ENCODE peak calls at places on chromosome 16, in seven cellular contexts. One of them, this sample, is unnamed. For H3K9me3, the result is how much of the 10 kb centered on the place peaks cover.

GRCh38 chr16:57039148-57039812 is 49.9 kb downstream of the NLRC5 start:
- DNase-seq in ovary: no peak
- DNase-seq in upper lobe of right lung: no peak
- DNase-seq in stomach: no peak
- DNase-seq in effector memory CD4-positive, alpha-beta T cell: no peak
- DNase-seq in Panc1: no peak
- DNase-seq in SK-N-MC: no peak
- DNase-seq in this sample: peak

GRCh38 chr16:424623-425081 is 797 bp upstream of the RAB11FIP3 start:
- DNase-seq in ovary: peak
- DNase-seq in upper lobe of right lung: no peak
- DNase-seq in stomach: peak
- DNase-seq in effector memory CD4-positive, alpha-beta T cell: no peak
- DNase-seq in Panc1: no peak
- DNase-seq in SK-N-MC: no peak
- DNase-seq in this sample: no peak

GRCh38 chr16:66441586-66442375 is 14.7 kb downstream of the BEAN1 start:
- DNase-seq in ovary: no peak
- DNase-seq in upper lobe of right lung: no peak
- DNase-seq in stomach: no peak
- DNase-seq in effector memory CD4-positive, alpha-beta T cell: no peak
- DNase-seq in Panc1: no peak
- DNase-seq in SK-N-MC: no peak
- DNase-seq in this sample: no peak

GRCh38 chr16:77599793-77600415 is 122.4 kb upstream of the NUDT7 start:
- DNase-seq in ovary: no peak
- DNase-seq in upper lobe of right lung: no peak
- DNase-seq in stomach: no peak
- DNase-seq in effector memory CD4-positive, alpha-beta T cell: no peak
- DNase-seq in Panc1: no peak
- DNase-seq in SK-N-MC: no peak
- DNase-seq in this sample: no peak

GRCh38 chr16:46822270-46822669 is 8.7 kb downstream of the C16orf87 start:
- DNase-seq in ovary: no peak
- DNase-seq in upper lobe of right lung: no peak
- DNase-seq in stomach: no peak
- DNase-seq in effector memory CD4-positive, alpha-beta T cell: no peak
- DNase-seq in Panc1: no peak
- DNase-seq in SK-N-MC: no peak
- DNase-seq in this sample: peak

GRCh38 chr16:50474138-50474537 is 74.1 kb upstream of the NKD1 start:
- DNase-seq in ovary: no peak
- DNase-seq in upper lobe of right lung: no peak
- DNase-seq in stomach: no peak
- DNase-seq in effector memory CD4-positive, alpha-beta T cell: no peak
- DNase-seq in Panc1: no peak
- DNase-seq in SK-N-MC: no peak
- DNase-seq in this sample: no peak

GRCh38 chr16:23448392-23448791 is 4.6 kb downstream of the COG7 start:
- DNase-seq in ovary: no peak
- DNase-seq in upper lobe of right lung: no peak
- DNase-seq in stomach: no peak
- DNase-seq in effector memory CD4-positive, alpha-beta T cell: no peak
- DNase-seq in Panc1: no peak
- DNase-seq in SK-N-MC: no peak
- DNase-seq in this sample: no peak

GRCh38 chr16:17304124-17304813 is 166.5 kb downstream of the XYLT1 start:
- DNase-seq in ovary: no peak
- DNase-seq in upper lobe of right lung: no peak
- DNase-seq in stomach: peak
- DNase-seq in effector memory CD4-positive, alpha-beta T cell: no peak
- DNase-seq in Panc1: no peak
- DNase-seq in SK-N-MC: no peak
- DNase-seq in this sample: no peak

GRCh38 chr16:27313422-27314160 is at the start of gene IL4R:
- DNase-seq in ovary: peak
- DNase-seq in upper lobe of right lung: peak
- DNase-seq in stomach: peak
- DNase-seq in effector memory CD4-positive, alpha-beta T cell: peak
- DNase-seq in Panc1: no peak
- DNase-seq in SK-N-MC: no peak
- DNase-seq in this sample: peak

GRCh38 chr16:20674684-20675487 is 22.6 kb downstream of the ACSM1 start:
- DNase-seq in ovary: peak
- DNase-seq in upper lobe of right lung: no peak
- DNase-seq in stomach: no peak
- DNase-seq in effector memory CD4-positive, alpha-beta T cell: no peak
- DNase-seq in Panc1: no peak
- DNase-seq in SK-N-MC: no peak
- DNase-seq in this sample: no peak

GRCh38 chr16:1932050-1933028 is 10.7 kb downstream of the MSRB1 start:
- DNase-seq in ovary: no peak
- DNase-seq in upper lobe of right lung: no peak
- DNase-seq in stomach: peak
- DNase-seq in effector memory CD4-positive, alpha-beta T cell: no peak
- DNase-seq in Panc1: no peak
- DNase-seq in SK-N-MC: no peak
- DNase-seq in this sample: no peak

GRCh38 chr16:31081428-31082351 is 7.1 kb downstream of the PRSS53 start:
- DNase-seq in ovary: no peak
- DNase-seq in upper lobe of right lung: no peak
- DNase-seq in stomach: no peak
- DNase-seq in effector memory CD4-positive, alpha-beta T cell: no peak
- DNase-seq in Panc1: no peak
- DNase-seq in SK-N-MC: no peak
- DNase-seq in this sample: no peak

GRCh38 chr16:66207864-66208226 is 158.6 kb upstream of the CDH5 start:
- DNase-seq in ovary: no peak
- DNase-seq in upper lobe of right lung: no peak
- DNase-seq in stomach: no peak
- DNase-seq in effector memory CD4-positive, alpha-beta T cell: no peak
- DNase-seq in Panc1: no peak
- DNase-seq in SK-N-MC: no peak
- DNase-seq in this sample: no peak

GRCh38 chr16:48605518-48606110 is 4.4 kb downstream of the N4BP1 start:
- DNase-seq in ovary: no peak
- DNase-seq in upper lobe of right lung: peak
- DNase-seq in stomach: no peak
- DNase-seq in effector memory CD4-positive, alpha-beta T cell: no peak
- DNase-seq in Panc1: no peak
- DNase-seq in SK-N-MC: no peak
- DNase-seq in this sample: no peak

GRCh38 chr16:879986-880385 is 79.5 kb upstream of the GNG13 start:
- DNase-seq in ovary: no peak
- DNase-seq in upper lobe of right lung: no peak
- DNase-seq in stomach: no peak
- DNase-seq in effector memory CD4-positive, alpha-beta T cell: no peak
- DNase-seq in Panc1: no peak
- DNase-seq in SK-N-MC: no peak
- DNase-seq in this sample: no peak

GRCh38 chr16:81798311-81799137 is 19.4 kb downstream of the PLCG2 start:
- DNase-seq in ovary: no peak
- DNase-seq in upper lobe of right lung: peak
- DNase-seq in stomach: no peak
- DNase-seq in effector memory CD4-positive, alpha-beta T cell: no peak
- DNase-seq in Panc1: no peak
- DNase-seq in SK-N-MC: no peak
- DNase-seq in this sample: no peak

GRCh38 chr16:29996773-29997250 is 771 bp downstream of the INO80E start:
- DNase-seq in ovary: no peak
- DNase-seq in upper lobe of right lung: no peak
- DNase-seq in stomach: no peak
- DNase-seq in effector memory CD4-positive, alpha-beta T cell: no peak
- DNase-seq in Panc1: no peak
- DNase-seq in SK-N-MC: no peak
- DNase-seq in this sample: no peak

GRCh38 chr16:29994613-29995329 is 646 bp downstream of the HIRIP3 start:
- DNase-seq in ovary: peak
- DNase-seq in upper lobe of right lung: peak
- DNase-seq in stomach: peak
- DNase-seq in effector memory CD4-positive, alpha-beta T cell: no peak
- DNase-seq in Panc1: no peak
- DNase-seq in SK-N-MC: no peak
- DNase-seq in this sample: no peak

GRCh38 chr16:29993903-29994612 is 1.4 kb downstream of the HIRIP3 start:
- DNase-seq in ovary: no peak
- DNase-seq in upper lobe of right lung: no peak
- DNase-seq in stomach: no peak
- DNase-seq in effector memory CD4-positive, alpha-beta T cell: no peak
- DNase-seq in Panc1: no peak
- DNase-seq in SK-N-MC: no peak
- DNase-seq in this sample: no peak

GRCh38 chr16:29995330-29995910 is at the start of gene HIRIP3:
- DNase-seq in ovary: peak
- DNase-seq in upper lobe of right lung: peak
- DNase-seq in stomach: peak
- DNase-seq in effector memory CD4-positive, alpha-beta T cell: peak
- DNase-seq in Panc1: no peak
- DNase-seq in SK-N-MC: peak
- DNase-seq in this sample: peak

DNA sequence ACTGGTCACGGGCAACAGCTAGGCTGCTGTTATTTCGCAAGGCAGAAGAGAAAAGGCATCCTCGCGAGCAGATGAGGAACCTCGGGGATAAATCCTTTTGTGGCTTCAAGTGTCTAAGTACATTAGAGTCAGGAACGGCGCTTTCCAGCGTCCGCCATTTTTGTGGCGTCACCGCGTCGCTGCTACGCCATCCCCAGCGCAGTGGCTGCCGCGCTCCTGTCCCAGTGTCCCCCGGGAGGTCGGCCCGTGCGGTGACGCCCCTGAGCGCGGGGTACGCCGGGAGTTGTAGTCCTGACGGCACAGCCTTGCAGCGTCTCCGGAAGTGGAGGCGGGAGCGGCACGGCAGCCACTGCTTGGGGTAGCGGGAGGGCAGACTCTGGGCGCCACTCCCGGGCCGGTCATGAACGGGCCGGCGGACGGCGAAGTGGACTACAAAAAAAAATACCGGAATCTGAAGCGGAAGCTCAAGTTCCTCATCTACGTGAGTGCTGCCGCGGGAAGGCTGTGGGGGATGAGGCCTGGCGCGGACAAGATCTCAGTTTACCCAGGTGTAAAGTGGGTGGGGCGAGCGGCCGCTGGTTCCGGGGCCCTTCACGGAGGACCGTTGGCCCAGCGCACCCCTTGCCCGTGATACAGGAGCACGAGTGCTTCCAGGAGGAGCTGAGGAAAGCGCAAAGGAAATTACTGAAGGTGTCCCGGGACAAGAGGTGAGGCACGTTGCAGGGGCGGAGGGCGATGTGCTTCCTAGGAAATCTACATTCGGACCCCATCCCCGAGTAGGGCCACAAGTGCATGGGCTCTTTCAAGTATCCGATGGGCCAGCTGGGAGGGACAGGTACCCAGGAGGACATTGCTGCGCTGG is at the start of gene INO80E:
- DNase-seq in ovary: peak
- DNase-seq in upper lobe of right lung: peak
- DNase-seq in stomach: peak
- DNase-seq in effector memory CD4-positive, alpha-beta T cell: peak
- DNase-seq in Panc1: peak
- DNase-seq in SK-N-MC: peak
- DNase-seq in this sample: peak
- H3K9me3 ChIP-seq in ovary: under half
- H3K9me3 ChIP-seq in upper lobe of right lung: under half
- H3K9me3 ChIP-seq in stomach: under half
- H3K9me3 ChIP-seq in effector memory CD4-positive, alpha-beta T cell: under half
- H3K9me3 ChIP-seq in Panc1: under half
- H3K9me3 ChIP-seq in SK-N-MC: under half
- H3K9me3 ChIP-seq in this sample: under half

GRCh38 chr16:35747658-35748455 is 2288.4 kb downstream of the TP53TG3F start:
- DNase-seq in ovary: no peak
- DNase-seq in upper lobe of right lung: no peak
- DNase-seq in stomach: no peak
- DNase-seq in effector memory CD4-positive, alpha-beta T cell: no peak
- DNase-seq in Panc1: no peak
- DNase-seq in SK-N-MC: no peak
- DNase-seq in this sample: no peak
- H3K9me3 ChIP-seq in ovary: under half
- H3K9me3 ChIP-seq in upper lobe of right lung: under half
- H3K9me3 ChIP-seq in stomach: half or more
- H3K9me3 ChIP-seq in effector memory CD4-positive, alpha-beta T cell: under half
- H3K9me3 ChIP-seq in Panc1: under half
- H3K9me3 ChIP-seq in SK-N-MC: under half
- H3K9me3 ChIP-seq in this sample: half or more

GRCh38 chr16:4981473-4981872 is 23.3 kb downstream of the SEC14L5 start:
- DNase-seq in ovary: no peak
- DNase-seq in upper lobe of right lung: no peak
- DNase-seq in stomach: no peak
- DNase-seq in effector memory CD4-positive, alpha-beta T cell: no peak
- DNase-seq in Panc1: no peak
- DNase-seq in SK-N-MC: no peak
- DNase-seq in this sample: no peak

GRCh38 chr16:4976611-4977145 is 18.5 kb downstream of the SEC14L5 start:
- DNase-seq in ovary: no peak
- DNase-seq in upper lobe of right lung: peak
- DNase-seq in stomach: peak
- DNase-seq in effector memory CD4-positive, alpha-beta T cell: no peak
- DNase-seq in Panc1: no peak
- DNase-seq in SK-N-MC: no peak
- DNase-seq in this sample: no peak

GRCh38 chr16:4979736-4980660 is 21.9 kb downstream of the SEC14L5 start:
- DNase-seq in ovary: no peak
- DNase-seq in upper lobe of right lung: no peak
- DNase-seq in stomach: no peak
- DNase-seq in effector memory CD4-positive, alpha-beta T cell: no peak
- DNase-seq in Panc1: no peak
- DNase-seq in SK-N-MC: no peak
- DNase-seq in this sample: no peak

GRCh38 chr16:4980691-4981090 is 22.6 kb downstream of the SEC14L5 start:
- DNase-seq in ovary: no peak
- DNase-seq in upper lobe of right lung: no peak
- DNase-seq in stomach: no peak
- DNase-seq in effector memory CD4-positive, alpha-beta T cell: no peak
- DNase-seq in Panc1: no peak
- DNase-seq in SK-N-MC: no peak
- DNase-seq in this sample: no peak

GRCh38 chr16:4979164-4979563 is 21.0 kb downstream of the SEC14L5 start:
- DNase-seq in ovary: no peak
- DNase-seq in upper lobe of right lung: no peak
- DNase-seq in stomach: no peak
- DNase-seq in effector memory CD4-positive, alpha-beta T cell: no peak
- DNase-seq in Panc1: no peak
- DNase-seq in SK-N-MC: no peak
- DNase-seq in this sample: no peak
- H3K9me3 ChIP-seq in ovary: under half
- H3K9me3 ChIP-seq in upper lobe of right lung: under half
- H3K9me3 ChIP-seq in stomach: under half
- H3K9me3 ChIP-seq in effector memory CD4-positive, alpha-beta T cell: under half
- H3K9me3 ChIP-seq in Panc1: under half
- H3K9me3 ChIP-seq in SK-N-MC: under half
- H3K9me3 ChIP-seq in this sample: under half

DNA sequence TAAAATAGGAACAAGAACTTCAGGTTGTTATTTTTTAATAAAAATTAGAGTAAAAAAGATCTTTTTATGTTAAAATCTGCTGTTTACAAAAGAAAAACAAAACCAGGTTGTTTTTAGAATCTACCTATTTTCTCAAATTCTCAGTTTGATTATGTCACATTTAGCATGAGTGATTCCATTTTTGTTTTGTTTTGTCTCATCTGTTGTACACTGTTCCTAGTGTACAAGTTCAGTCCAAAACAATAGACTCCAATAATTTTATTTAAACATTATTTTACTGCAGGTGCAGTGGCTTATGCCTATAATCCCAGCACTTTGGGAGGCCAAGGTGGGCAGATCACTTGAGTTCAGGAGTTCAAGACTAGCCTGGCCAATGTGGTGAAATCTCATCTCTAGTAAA is 2142.7 kb downstream of the TP53TG3F start:
- DNase-seq in ovary: no peak
- DNase-seq in upper lobe of right lung: no peak
- DNase-seq in stomach: no peak
- DNase-seq in effector memory CD4-positive, alpha-beta T cell: no peak
- DNase-seq in Panc1: no peak
- DNase-seq in SK-N-MC: no peak
- DNase-seq in this sample: no peak
- H3K9me3 ChIP-seq in ovary: under half
- H3K9me3 ChIP-seq in upper lobe of right lung: under half
- H3K9me3 ChIP-seq in stomach: under half
- H3K9me3 ChIP-seq in effector memory CD4-positive, alpha-beta T cell: under half
- H3K9me3 ChIP-seq in Panc1: under half
- H3K9me3 ChIP-seq in SK-N-MC: under half
- H3K9me3 ChIP-seq in this sample: under half